ENCODE peak calls at places on chromosomes 7 and 10, in four cellular contexts. E is SHP77; N is CD8-positive, alpha-beta memory T cell; C is HT-29. H is an unnamed sample.

GRCh38 chr7:64744680-64745079 is 49.5 kb upstream of the ZNF138 start:
- DNase-seq in E (no peak), N (no peak), C (no peak), H (no peak)

GRCh38 chr10:63434866-63435854 is 30.6 kb downstream of the JMJD1C start:
- DNase-seq in E (no peak), N (no peak), C (peak), H (no peak)

GRCh38 chr7:133807610-133808543 is 319.3 kb upstream of the LRGUK start:
- DNase-seq in E (no peak), N (no peak), C (no peak), H (no peak)

GRCh38 chr7:127034171-127034806 is 218.5 kb downstream of the GRM8 start:
- DNase-seq in E (no peak), N (no peak), C (no peak), H (no peak)

GRCh38 chr7:9231683-9232082 is 798.3 kb downstream of the NXPH1 start:
- DNase-seq in E (peak), N (no peak), C (no peak), H (no peak)

GRCh38 chr7:80288175-80289122 is 153.8 kb downstream of the GNAI1 start:
- DNase-seq in E (no peak), N (no peak), C (no peak), H (no peak)

GRCh38 chr7:16416289-16417282 is 4.8 kb downstream of the CRPPA start:
- DNase-seq in E (no peak), N (no peak), C (peak), H (no peak)

GRCh38 chr7:14851610-14852009 is 50.9 kb downstream of the DGKB start:
- DNase-seq in E (no peak), N (no peak), C (no peak), H (no peak)

GRCh38 chr7:149720372-149721083 is 52.9 kb downstream of the ZNF467 start:
- DNase-seq in E (no peak), N (no peak), C (peak), H (no peak)

GRCh38 chr7:27108390-27109127 is 6.1 kb upstream of the HOXA2 start:
- DNase-seq in E (no peak), N (no peak), C (peak), H (no peak)

GRCh38 chr10:76034236-76035009 is 603.0 kb downstream of the LRMDA start:
- DNase-seq in E (peak), N (no peak), C (no peak), H (no peak)